ENCODE peak calls at places on chromosomes 6 and 20, in five cellular contexts. Y is fibroblast of mammary gland, G is left lung, L is SHP77 treated with DMSO at 0.1 percent for 48 hours, R is brain microvascular endothelial cell. C is an unnamed sample.

GRCh38 chr6:105345506-105345905 is 57.4 kb downstream of the PREP start:
- DNase-seq in G (no peak), L (no peak), R (no peak), Y (no peak), C (no peak)

GRCh38 chr6:11772109-11772830 is 6.3 kb downstream of the ADTRP start:
- DNase-seq in R (peak), L (no peak), Y (peak), G (no peak), C (no peak)

GRCh38 chr20:11112837-11113236 is 439.0 kb upstream of the JAG1 start:
- DNase-seq in G (no peak), Y (peak), L (peak), R (no peak), C (no peak)

GRCh38 chr20:3751284-3751663 is 16.3 kb downstream of the ADISSP start:
- DNase-seq in L (no peak), R (no peak), G (no peak), Y (no peak), C (no peak)

GRCh38 chr6:90179190-90180169 is 117.2 kb downstream of the BACH2 start:
- DNase-seq in Y (peak), R (no peak), G (no peak), L (no peak), C (no peak)

GRCh38 chr6:36201612-36202011 is 5.1 kb downstream of the BRPF3 start:
- DNase-seq in G (no peak), Y (no peak), L (no peak), R (no peak), C (no peak)

GRCh38 chr20:45467861-45468260 is 1.7 kb upstream of the WFDC2 start:
- DNase-seq in R (no peak), L (peak), Y (no peak), G (no peak), C (no peak)

GRCh38 chr20:25361287-25361683 is 29.4 kb downstream of the ABHD12 start:
- DNase-seq in R (peak), G (no peak), Y (no peak), L (no peak), C (no peak)

GRCh38 chr6:138028893-138029292 is 78.3 kb downstream of the PERP start:
- DNase-seq in G (no peak), L (no peak), R (no peak), Y (no peak), C (no peak)

GRCh38 chr6:158211273-158212055 is 43.3 kb downstream of the GTF2H5 start:
- DNase-seq in R (no peak), Y (peak), G (no peak), L (no peak), C (no peak)

GRCh38 chr6:85797993-85798392 is 155.3 kb upstream of the SYNCRIP start:
- DNase-seq in R (no peak), G (no peak), Y (peak), L (no peak), C (no peak)

GRCh38 chr6:124984668-124985338 is 22.6 kb downstream of the RNF217 start:
- DNase-seq in L (no peak), G (no peak), Y (no peak), R (no peak), C (no peak)

GRCh38 chr6:71204741-71205140 is 83.9 kb upstream of the OGFRL1 start:
- DNase-seq in R (no peak), G (no peak), Y (no peak), L (no peak), C (no peak)

GRCh38 chr20:4225778-4226177 is 210.4 kb upstream of the RNF24 start:
- DNase-seq in G (no peak), L (no peak), R (peak), Y (peak), C (no peak)

GRCh38 chr6:56475736-56476457 is 166.8 kb downstream of the DST start:
- DNase-seq in Y (no peak), L (no peak), R (peak), G (no peak), C (no peak)

GRCh38 chr6:3455121-3455489 is 1.7 kb downstream of the SLC22A23 start:
- DNase-seq in L (no peak), Y (no peak), R (no peak), G (no peak), C (no peak)

GRCh38 chr20:48283470-48284110 is 498.3 kb upstream of the SULF2 start:
- DNase-seq in R (peak), Y (peak), G (no peak), L (no peak), C (no peak)

GRCh38 chr6:7309050-7309449 is 3.9 kb downstream of the SSR1 start:
- DNase-seq in R (no peak), G (no peak), Y (no peak), L (no peak), C (no peak)

GRCh38 chr6:10613077-10613476 is 81.3 kb downstream of the C6orf52 start:
- DNase-seq in G (no peak), L (peak), Y (no peak), R (no peak), C (no peak)

GRCh38 chr20:58064411-58065010 is 163.9 kb downstream of the ANKRD60 start:
- DNase-seq in Y (no peak), G (no peak), L (no peak), R (no peak), C (no peak)

GRCh38 chr6:5712349-5713215 is 294.1 kb downstream of the NRN1 start:
- DNase-seq in G (no peak), L (peak), R (no peak), Y (no peak), C (no peak)

GRCh38 chr6:108589244-108589730 is 28.6 kb downstream of the FOXO3 start:
- DNase-seq in L (no peak), R (peak), Y (peak), G (peak), C (no peak)

GRCh38 chr6:12899080-12899815 is 182.7 kb downstream of the PHACTR1 start:
- DNase-seq in Y (no peak), L (no peak), G (no peak), R (no peak), C (no peak)

GRCh38 chr6:106098383-106099234 is 12.5 kb downstream of the PRDM1 start:
- DNase-seq in L (no peak), Y (peak), G (no peak), R (peak), C (no peak)

GRCh38 chr20:44074252-44075151 is 112.5 kb downstream of the JPH2 start:
- DNase-seq in L (no peak), Y (peak), G (peak), R (peak), C (no peak)

GRCh38 chr20:34639755-34640222 is 37.1 kb downstream of the PIGU start:
- DNase-seq in G (no peak), R (no peak), L (peak), Y (no peak), C (no peak)

GRCh38 chr20:38628580-38629470 is 27.2 kb downstream of the ARHGAP40 start:
- DNase-seq in Y (no peak), L (no peak), G (no peak), R (no peak), C (no peak)

GRCh38 chr6:105305521-105305920 is 97.4 kb downstream of the PREP start:
- DNase-seq in R (no peak), Y (no peak), L (no peak), G (no peak), C (no peak)

GRCh38 chr20:43959079-43959919 is 44.6 kb downstream of the TOX2 start:
- DNase-seq in L (no peak), R (no peak), G (no peak), Y (peak), C (no peak)

GRCh38 chr6:41159415-41160082 is 3.4 kb downstream of the TREM2 start:
- DNase-seq in Y (no peak), G (no peak), R (no peak), L (peak), C (no peak)